ENCODE peak calls at places on chromosomes 11 and 22, in seven cellular contexts. One of them, this sample, is unnamed.

GRCh38 chr11:123653997-123654565 is 343 bp downstream of the SCN3B start:
- DNase-seq in stimulated activated naive CD4-positive, alpha-beta T cell: peak; percentile 15
- DNase-seq in HFF-Myc: no peak
- DNase-seq in NCI-H446: peak; percentile 62
- DNase-seq in hippocampal formation: no peak
- DNase-seq in stimulated activated CD4-positive, alpha-beta T cell treated with anti-CD3 and anti-CD28 coated beads, Interleukin-2, amount 100 ng/mL, for 48 hours: peak; percentile 16
- DNase-seq in adrenal gland: peak; percentile 45
- DNase-seq in this sample: peak; percentile 27

GRCh38 chr11:96464695-96465307 is 75.0 kb downstream of the JRKL start:
- DNase-seq in adrenal gland: no peak
- DNase-seq in HFF-Myc: peak; percentile 56
- DNase-seq in stimulated activated naive CD4-positive, alpha-beta T cell: peak; percentile 55
- DNase-seq in stimulated activated CD4-positive, alpha-beta T cell treated with anti-CD3 and anti-CD28 coated beads, Interleukin-2, amount 100 ng/mL, for 48 hours: no peak
- DNase-seq in hippocampal formation: peak; percentile 97
- DNase-seq in NCI-H446: peak; percentile 88
- DNase-seq in this sample: peak; percentile 74

GRCh38 chr11:40306938-40307548 is 1152.4 kb downstream of the LRRC4C start:
- DNase-seq in adrenal gland: peak; percentile 19
- DNase-seq in NCI-H446: peak; percentile 57
- DNase-seq in stimulated activated CD4-positive, alpha-beta T cell treated with anti-CD3 and anti-CD28 coated beads, Interleukin-2, amount 100 ng/mL, for 48 hours: no peak
- DNase-seq in HFF-Myc: peak; percentile 42
- DNase-seq in hippocampal formation: peak; percentile 31
- DNase-seq in stimulated activated naive CD4-positive, alpha-beta T cell: no peak
- DNase-seq in this sample: peak; percentile 0

GRCh38 chr11:57237204-57237681 is at the start of gene APLNR:
- DNase-seq in adrenal gland: no peak
- DNase-seq in HFF-Myc: no peak
- DNase-seq in NCI-H446: no peak
- DNase-seq in stimulated activated CD4-positive, alpha-beta T cell treated with anti-CD3 and anti-CD28 coated beads, Interleukin-2, amount 100 ng/mL, for 48 hours: no peak
- DNase-seq in hippocampal formation: no peak
- DNase-seq in stimulated activated naive CD4-positive, alpha-beta T cell: no peak
- DNase-seq in this sample: peak; percentile 14

GRCh38 chr22:22552630-22553029 is 6.4 kb downstream of the PRAME start:
- DNase-seq in stimulated activated CD4-positive, alpha-beta T cell treated with anti-CD3 and anti-CD28 coated beads, Interleukin-2, amount 100 ng/mL, for 48 hours: no peak
- DNase-seq in adrenal gland: no peak
- DNase-seq in HFF-Myc: no peak
- DNase-seq in NCI-H446: no peak
- DNase-seq in stimulated activated naive CD4-positive, alpha-beta T cell: no peak
- DNase-seq in hippocampal formation: no peak
- DNase-seq in this sample: no peak

GRCh38 chr11:129391350-129391749 is 15.7 kb downstream of the BARX2 start:
- DNase-seq in hippocampal formation: no peak
- DNase-seq in NCI-H446: no peak
- DNase-seq in HFF-Myc: no peak
- DNase-seq in stimulated activated CD4-positive, alpha-beta T cell treated with anti-CD3 and anti-CD28 coated beads, Interleukin-2, amount 100 ng/mL, for 48 hours: no peak
- DNase-seq in stimulated activated naive CD4-positive, alpha-beta T cell: no peak
- DNase-seq in adrenal gland: no peak
- DNase-seq in this sample: no peak

GRCh38 chr11:122248939-122249338 is 132.9 kb upstream of the BLID start:
- DNase-seq in hippocampal formation: no peak
- DNase-seq in adrenal gland: no peak
- DNase-seq in stimulated activated naive CD4-positive, alpha-beta T cell: no peak
- DNase-seq in NCI-H446: no peak
- DNase-seq in stimulated activated CD4-positive, alpha-beta T cell treated with anti-CD3 and anti-CD28 coated beads, Interleukin-2, amount 100 ng/mL, for 48 hours: no peak
- DNase-seq in HFF-Myc: no peak
- DNase-seq in this sample: no peak

GRCh38 chr11:57644748-57645715 is 4.7 kb downstream of the YPEL4 start:
- DNase-seq in hippocampal formation: peak; percentile 59
- DNase-seq in NCI-H446: peak; percentile 70
- DNase-seq in HFF-Myc: no peak
- DNase-seq in stimulated activated naive CD4-positive, alpha-beta T cell: peak; percentile 87
- DNase-seq in adrenal gland: peak; percentile 85
- DNase-seq in stimulated activated CD4-positive, alpha-beta T cell treated with anti-CD3 and anti-CD28 coated beads, Interleukin-2, amount 100 ng/mL, for 48 hours: peak; percentile 89
- DNase-seq in this sample: no peak

GRCh38 chr11:70715636-70716035 is 317.3 kb downstream of the CTTN start:
- DNase-seq in stimulated activated CD4-positive, alpha-beta T cell treated with anti-CD3 and anti-CD28 coated beads, Interleukin-2, amount 100 ng/mL, for 48 hours: no peak
- DNase-seq in NCI-H446: no peak
- DNase-seq in HFF-Myc: no peak
- DNase-seq in hippocampal formation: no peak
- DNase-seq in adrenal gland: no peak
- DNase-seq in stimulated activated naive CD4-positive, alpha-beta T cell: no peak
- DNase-seq in this sample: no peak

GRCh38 chr11:130315354-130315970 is 745 bp upstream of the ZBTB44 start:
- DNase-seq in stimulated activated naive CD4-positive, alpha-beta T cell: peak; percentile 51
- DNase-seq in hippocampal formation: no peak
- DNase-seq in stimulated activated CD4-positive, alpha-beta T cell treated with anti-CD3 and anti-CD28 coated beads, Interleukin-2, amount 100 ng/mL, for 48 hours: peak; percentile 41
- DNase-seq in NCI-H446: no peak
- DNase-seq in HFF-Myc: no peak
- DNase-seq in adrenal gland: peak; percentile 41
- DNase-seq in this sample: no peak

GRCh38 chr22:49672013-49672516 is 155.6 kb downstream of the BRD1 start:
- DNase-seq in adrenal gland: peak; percentile 7
- DNase-seq in hippocampal formation: no peak
- DNase-seq in NCI-H446: no peak
- DNase-seq in stimulated activated naive CD4-positive, alpha-beta T cell: no peak
- DNase-seq in stimulated activated CD4-positive, alpha-beta T cell treated with anti-CD3 and anti-CD28 coated beads, Interleukin-2, amount 100 ng/mL, for 48 hours: no peak
- DNase-seq in HFF-Myc: no peak
- DNase-seq in this sample: no peak

GRCh38 chr22:42925598-42925997 is 68.5 kb upstream of the ARFGAP3 start:
- DNase-seq in NCI-H446: no peak
- DNase-seq in adrenal gland: no peak
- DNase-seq in stimulated activated CD4-positive, alpha-beta T cell treated with anti-CD3 and anti-CD28 coated beads, Interleukin-2, amount 100 ng/mL, for 48 hours: no peak
- DNase-seq in HFF-Myc: no peak
- DNase-seq in stimulated activated naive CD4-positive, alpha-beta T cell: no peak
- DNase-seq in hippocampal formation: no peak
- DNase-seq in this sample: no peak

GRCh38 chr11:57248780-57249383 is 11.8 kb upstream of the APLNR start:
- DNase-seq in HFF-Myc: peak; percentile 11
- DNase-seq in NCI-H446: peak; percentile 77
- DNase-seq in adrenal gland: peak; percentile 48
- DNase-seq in stimulated activated CD4-positive, alpha-beta T cell treated with anti-CD3 and anti-CD28 coated beads, Interleukin-2, amount 100 ng/mL, for 48 hours: no peak
- DNase-seq in hippocampal formation: peak; percentile 24
- DNase-seq in stimulated activated naive CD4-positive, alpha-beta T cell: no peak
- DNase-seq in this sample: no peak

GRCh38 chr11:46674463-46675287 is 25.7 kb downstream of the ARHGAP1 start:
- DNase-seq in stimulated activated naive CD4-positive, alpha-beta T cell: peak; percentile 31
- DNase-seq in NCI-H446: no peak
- DNase-seq in HFF-Myc: no peak
- DNase-seq in stimulated activated CD4-positive, alpha-beta T cell treated with anti-CD3 and anti-CD28 coated beads, Interleukin-2, amount 100 ng/mL, for 48 hours: no peak
- DNase-seq in hippocampal formation: no peak
- DNase-seq in adrenal gland: no peak
- DNase-seq in this sample: no peak

GRCh38 chr22:25497269-25497668 is 67.2 kb upstream of the GRK3 start:
- DNase-seq in NCI-H446: peak; percentile 85
- DNase-seq in stimulated activated CD4-positive, alpha-beta T cell treated with anti-CD3 and anti-CD28 coated beads, Interleukin-2, amount 100 ng/mL, for 48 hours: no peak
- DNase-seq in stimulated activated naive CD4-positive, alpha-beta T cell: no peak
- DNase-seq in hippocampal formation: no peak
- DNase-seq in adrenal gland: no peak
- DNase-seq in HFF-Myc: no peak
- DNase-seq in this sample: peak; percentile 29

GRCh38 chr22:38901111-38901641 is 29.2 kb upstream of the CBX6 start:
- DNase-seq in stimulated activated naive CD4-positive, alpha-beta T cell: no peak
- DNase-seq in HFF-Myc: no peak
- DNase-seq in NCI-H446: no peak
- DNase-seq in hippocampal formation: no peak
- DNase-seq in adrenal gland: no peak
- DNase-seq in stimulated activated CD4-positive, alpha-beta T cell treated with anti-CD3 and anti-CD28 coated beads, Interleukin-2, amount 100 ng/mL, for 48 hours: no peak
- DNase-seq in this sample: no peak

GRCh38 chr22:48456449-48456848 is 1371.2 kb downstream of the BRD1 start:
- DNase-seq in stimulated activated naive CD4-positive, alpha-beta T cell: no peak
- DNase-seq in NCI-H446: no peak
- DNase-seq in hippocampal formation: no peak
- DNase-seq in stimulated activated CD4-positive, alpha-beta T cell treated with anti-CD3 and anti-CD28 coated beads, Interleukin-2, amount 100 ng/mL, for 48 hours: no peak
- DNase-seq in HFF-Myc: no peak
- DNase-seq in adrenal gland: no peak
- DNase-seq in this sample: no peak

GRCh38 chr11:120723751-120724150 is 212.2 kb downstream of the GRIK4 start:
- DNase-seq in stimulated activated CD4-positive, alpha-beta T cell treated with anti-CD3 and anti-CD28 coated beads, Interleukin-2, amount 100 ng/mL, for 48 hours: no peak
- DNase-seq in hippocampal formation: no peak
- DNase-seq in HFF-Myc: no peak
- DNase-seq in NCI-H446: no peak
- DNase-seq in stimulated activated naive CD4-positive, alpha-beta T cell: no peak
- DNase-seq in adrenal gland: no peak
- DNase-seq in this sample: no peak

GRCh38 chr22:23065069-23065451 is 5.3 kb upstream of the GNAZ start:
- DNase-seq in adrenal gland: peak; percentile 10
- DNase-seq in NCI-H446: no peak
- DNase-seq in HFF-Myc: no peak
- DNase-seq in stimulated activated CD4-positive, alpha-beta T cell treated with anti-CD3 and anti-CD28 coated beads, Interleukin-2, amount 100 ng/mL, for 48 hours: no peak
- DNase-seq in stimulated activated naive CD4-positive, alpha-beta T cell: no peak
- DNase-seq in hippocampal formation: no peak
- DNase-seq in this sample: no peak

GRCh38 chr11:61129608-61130523 is 27.6 kb downstream of the CD5 start:
- DNase-seq in stimulated activated CD4-positive, alpha-beta T cell treated with anti-CD3 and anti-CD28 coated beads, Interleukin-2, amount 100 ng/mL, for 48 hours: peak; percentile 90
- DNase-seq in stimulated activated naive CD4-positive, alpha-beta T cell: no peak
- DNase-seq in HFF-Myc: peak; percentile 84
- DNase-seq in hippocampal formation: no peak
- DNase-seq in adrenal gland: peak; percentile 91
- DNase-seq in NCI-H446: no peak
- DNase-seq in this sample: no peak

GRCh38 chr11:32602657-32603410 is 19.2 kb downstream of the EIF3M start:
- DNase-seq in stimulated activated naive CD4-positive, alpha-beta T cell: no peak
- DNase-seq in HFF-Myc: no peak
- DNase-seq in stimulated activated CD4-positive, alpha-beta T cell treated with anti-CD3 and anti-CD28 coated beads, Interleukin-2, amount 100 ng/mL, for 48 hours: no peak
- DNase-seq in NCI-H446: no peak
- DNase-seq in hippocampal formation: no peak
- DNase-seq in adrenal gland: no peak
- DNase-seq in this sample: no peak

GRCh38 chr11:95788921-95789505 is 569 bp downstream of the FAM76B start:
- DNase-seq in NCI-H446: peak; percentile 49
- DNase-seq in hippocampal formation: no peak
- DNase-seq in stimulated activated naive CD4-positive, alpha-beta T cell: peak; percentile 52
- DNase-seq in HFF-Myc: peak; percentile 29
- DNase-seq in stimulated activated CD4-positive, alpha-beta T cell treated with anti-CD3 and anti-CD28 coated beads, Interleukin-2, amount 100 ng/mL, for 48 hours: peak; percentile 21
- DNase-seq in adrenal gland: no peak
- DNase-seq in this sample: no peak

GRCh38 chr11:70306586-70307033 is 36.1 kb downstream of the PPFIA1 start:
- DNase-seq in stimulated activated CD4-positive, alpha-beta T cell treated with anti-CD3 and anti-CD28 coated beads, Interleukin-2, amount 100 ng/mL, for 48 hours: no peak
- DNase-seq in HFF-Myc: no peak
- DNase-seq in stimulated activated naive CD4-positive, alpha-beta T cell: no peak
- DNase-seq in adrenal gland: no peak
- DNase-seq in NCI-H446: no peak
- DNase-seq in hippocampal formation: no peak
- DNase-seq in this sample: no peak

GRCh38 chr11:134660416-134660815 is 248.4 kb upstream of the B3GAT1 start:
- DNase-seq in stimulated activated naive CD4-positive, alpha-beta T cell: no peak
- DNase-seq in stimulated activated CD4-positive, alpha-beta T cell treated with anti-CD3 and anti-CD28 coated beads, Interleukin-2, amount 100 ng/mL, for 48 hours: no peak
- DNase-seq in adrenal gland: no peak
- DNase-seq in HFF-Myc: no peak
- DNase-seq in NCI-H446: no peak
- DNase-seq in hippocampal formation: no peak
- DNase-seq in this sample: no peak

GRCh38 chr11:74681686-74682651 is 49.3 kb downstream of the CHRDL2 start:
- DNase-seq in adrenal gland: no peak
- DNase-seq in hippocampal formation: peak; percentile 3
- DNase-seq in stimulated activated CD4-positive, alpha-beta T cell treated with anti-CD3 and anti-CD28 coated beads, Interleukin-2, amount 100 ng/mL, for 48 hours: no peak
- DNase-seq in HFF-Myc: no peak
- DNase-seq in NCI-H446: peak; percentile 27
- DNase-seq in stimulated activated naive CD4-positive, alpha-beta T cell: no peak
- DNase-seq in this sample: no peak

GRCh38 chr11:107999759-108000455 is 8.8 kb upstream of the CUL5 start:
- DNase-seq in NCI-H446: peak; percentile 40
- DNase-seq in stimulated activated CD4-positive, alpha-beta T cell treated with anti-CD3 and anti-CD28 coated beads, Interleukin-2, amount 100 ng/mL, for 48 hours: no peak
- DNase-seq in hippocampal formation: no peak
- DNase-seq in HFF-Myc: no peak
- DNase-seq in stimulated activated naive CD4-positive, alpha-beta T cell: peak; percentile 24
- DNase-seq in adrenal gland: no peak
- DNase-seq in this sample: peak; percentile 12

GRCh38 chr11:15333407-15333806 is 218.7 kb downstream of the INSC start:
- DNase-seq in HFF-Myc: no peak
- DNase-seq in hippocampal formation: no peak
- DNase-seq in NCI-H446: no peak
- DNase-seq in stimulated activated CD4-positive, alpha-beta T cell treated with anti-CD3 and anti-CD28 coated beads, Interleukin-2, amount 100 ng/mL, for 48 hours: no peak
- DNase-seq in adrenal gland: no peak
- DNase-seq in stimulated activated naive CD4-positive, alpha-beta T cell: no peak
- DNase-seq in this sample: no peak

GRCh38 chr11:47175746-47176327 is 842 bp downstream of the ARFGAP2 start:
- DNase-seq in adrenal gland: no peak
- DNase-seq in stimulated activated CD4-positive, alpha-beta T cell treated with anti-CD3 and anti-CD28 coated beads, Interleukin-2, amount 100 ng/mL, for 48 hours: no peak
- DNase-seq in NCI-H446: no peak
- DNase-seq in stimulated activated naive CD4-positive, alpha-beta T cell: no peak
- DNase-seq in HFF-Myc: no peak
- DNase-seq in hippocampal formation: no peak
- DNase-seq in this sample: no peak

GRCh38 chr11:9280655-9281301 is 15.6 kb upstream of the DENND5A start:
- DNase-seq in HFF-Myc: no peak
- DNase-seq in stimulated activated CD4-positive, alpha-beta T cell treated with anti-CD3 and anti-CD28 coated beads, Interleukin-2, amount 100 ng/mL, for 48 hours: peak; percentile 49
- DNase-seq in stimulated activated naive CD4-positive, alpha-beta T cell: peak; percentile 71
- DNase-seq in hippocampal formation: no peak
- DNase-seq in adrenal gland: no peak
- DNase-seq in NCI-H446: peak; percentile 68
- DNase-seq in this sample: peak; percentile 20

GRCh38 chr11:87215236-87215635 is 177.5 kb downstream of the TMEM135 start:
- DNase-seq in stimulated activated naive CD4-positive, alpha-beta T cell: no peak
- DNase-seq in adrenal gland: no peak
- DNase-seq in hippocampal formation: no peak
- DNase-seq in stimulated activated CD4-positive, alpha-beta T cell treated with anti-CD3 and anti-CD28 coated beads, Interleukin-2, amount 100 ng/mL, for 48 hours: no peak
- DNase-seq in HFF-Myc: no peak
- DNase-seq in NCI-H446: no peak
- DNase-seq in this sample: no peak

GRCh38 chr11:69080361-69080973 is 31.7 kb downstream of the TPCN2 start:
- DNase-seq in stimulated activated CD4-positive, alpha-beta T cell treated with anti-CD3 and anti-CD28 coated beads, Interleukin-2, amount 100 ng/mL, for 48 hours: no peak
- DNase-seq in NCI-H446: no peak
- DNase-seq in adrenal gland: no peak
- DNase-seq in HFF-Myc: no peak
- DNase-seq in hippocampal formation: no peak
- DNase-seq in stimulated activated naive CD4-positive, alpha-beta T cell: no peak
- DNase-seq in this sample: no peak

GRCh38 chr22:44684506-44685383 is 17.3 kb upstream of the PRR5 start:
- DNase-seq in HFF-Myc: peak; percentile 95
- DNase-seq in NCI-H446: peak; percentile 67
- DNase-seq in stimulated activated CD4-positive, alpha-beta T cell treated with anti-CD3 and anti-CD28 coated beads, Interleukin-2, amount 100 ng/mL, for 48 hours: peak; percentile 83
- DNase-seq in adrenal gland: peak; percentile 80
- DNase-seq in stimulated activated naive CD4-positive, alpha-beta T cell: peak; percentile 76
- DNase-seq in hippocampal formation: no peak
- DNase-seq in this sample: peak; percentile 77

GRCh38 chr11:4645974-4646373 is 2.2 kb downstream of the OR51E1 start:
- DNase-seq in HFF-Myc: no peak
- DNase-seq in stimulated activated naive CD4-positive, alpha-beta T cell: no peak
- DNase-seq in hippocampal formation: no peak
- DNase-seq in adrenal gland: no peak
- DNase-seq in stimulated activated CD4-positive, alpha-beta T cell treated with anti-CD3 and anti-CD28 coated beads, Interleukin-2, amount 100 ng/mL, for 48 hours: no peak
- DNase-seq in NCI-H446: no peak
- DNase-seq in this sample: no peak

GRCh38 chr11:26193714-26194373 is 138.1 kb upstream of the ANO3 start:
- DNase-seq in stimulated activated CD4-positive, alpha-beta T cell treated with anti-CD3 and anti-CD28 coated beads, Interleukin-2, amount 100 ng/mL, for 48 hours: no peak
- DNase-seq in adrenal gland: no peak
- DNase-seq in hippocampal formation: no peak
- DNase-seq in stimulated activated naive CD4-positive, alpha-beta T cell: no peak
- DNase-seq in HFF-Myc: no peak
- DNase-seq in NCI-H446: no peak
- DNase-seq in this sample: no peak

GRCh38 chr11:19938866-19939265 is 221.4 kb downstream of the DBX1 start:
- DNase-seq in hippocampal formation: no peak
- DNase-seq in adrenal gland: no peak
- DNase-seq in stimulated activated CD4-positive, alpha-beta T cell treated with anti-CD3 and anti-CD28 coated beads, Interleukin-2, amount 100 ng/mL, for 48 hours: no peak
- DNase-seq in stimulated activated naive CD4-positive, alpha-beta T cell: no peak
- DNase-seq in HFF-Myc: no peak
- DNase-seq in NCI-H446: no peak
- DNase-seq in this sample: no peak